ENCODE peak calls at places on chromosomes 4 and X, in five cellular contexts. One of them, this sample, is unnamed.
A peak's percentile ranks its signal among the peaks of the same experiment; 100 is the strongest.

GRCh38 chrX:118823263-118824172 is at the start of gene ZCCHC12:
- DNase-seq in GM23248: peak; percentile 57
- DNase-seq in neural progenitor cell: peak; percentile 91
- DNase-seq in SK-N-MC: no peak
- DNase-seq in kidney: no peak
- DNase-seq in this sample: peak; percentile 40

GRCh38 chrX:1754077-1754476 is 139.2 kb downstream of the ASMT start:
- DNase-seq in GM23248: peak; percentile 17
- DNase-seq in neural progenitor cell: no peak
- DNase-seq in SK-N-MC: no peak
- DNase-seq in kidney: no peak
- DNase-seq in this sample: peak; percentile 49

GRCh38 chr4:145909331-145909730 is 29.3 kb downstream of the ZNF827 start:
- DNase-seq in GM23248: peak; percentile 67
- DNase-seq in neural progenitor cell: peak; percentile 72
- DNase-seq in SK-N-MC: no peak
- DNase-seq in kidney: peak; percentile 91
- DNase-seq in this sample: no peak

GRCh38 chr4:3340703-3341088 is 47.9 kb downstream of the RGS12 start:
- DNase-seq in GM23248: no peak
- DNase-seq in neural progenitor cell: no peak
- DNase-seq in SK-N-MC: no peak
- DNase-seq in kidney: no peak
- DNase-seq in this sample: no peak

GRCh38 chrX:47595701-47596655 is 13.7 kb downstream of the TIMP1 start:
- DNase-seq in GM23248: peak; percentile 12
- DNase-seq in neural progenitor cell: no peak
- DNase-seq in SK-N-MC: peak; percentile 51
- DNase-seq in kidney: no peak
- DNase-seq in this sample: peak; percentile 79

GRCh38 chr4:169741569-169741968 is 16.2 kb downstream of the HPF1 start:
- DNase-seq in GM23248: peak; percentile 50
- DNase-seq in neural progenitor cell: no peak
- DNase-seq in SK-N-MC: no peak
- DNase-seq in kidney: no peak
- DNase-seq in this sample: no peak

GRCh38 chr4:89894654-89895652 is at the start of gene MMRN1:
- DNase-seq in GM23248: no peak
- DNase-seq in neural progenitor cell: no peak
- DNase-seq in SK-N-MC: no peak
- DNase-seq in kidney: no peak
- DNase-seq in this sample: no peak

GRCh38 chrX:104098919-104099318 is 13.4 kb upstream of the ZCCHC18 start:
- DNase-seq in GM23248: no peak
- DNase-seq in neural progenitor cell: no peak
- DNase-seq in SK-N-MC: no peak
- DNase-seq in kidney: no peak
- DNase-seq in this sample: no peak

GRCh38 chrX:96436105-96436504 is 248.5 kb upstream of the DIAPH2 start:
- DNase-seq in GM23248: peak; percentile 48
- DNase-seq in neural progenitor cell: no peak
- DNase-seq in SK-N-MC: no peak
- DNase-seq in kidney: no peak
- DNase-seq in this sample: peak; percentile 55

GRCh38 chr4:93444860-93445259 is 383.7 kb upstream of the ATOH1 start:
- DNase-seq in GM23248: no peak
- DNase-seq in neural progenitor cell: no peak
- DNase-seq in SK-N-MC: no peak
- DNase-seq in kidney: no peak
- DNase-seq in this sample: no peak

GRCh38 chr4:151031831-151032605 is 16.9 kb upstream of the LRBA start:
- DNase-seq in GM23248: peak; percentile 77
- DNase-seq in neural progenitor cell: no peak
- DNase-seq in SK-N-MC: no peak
- DNase-seq in kidney: no peak
- DNase-seq in this sample: peak; percentile 78

GRCh38 chr4:153651041-153651960 is 32.8 kb upstream of the TLR2 start:
- DNase-seq in GM23248: peak; percentile 59
- DNase-seq in neural progenitor cell: no peak
- DNase-seq in SK-N-MC: no peak
- DNase-seq in kidney: no peak
- DNase-seq in this sample: no peak

GRCh38 chrX:84715315-84715714 is 213.1 kb upstream of the HDX start:
- DNase-seq in GM23248: no peak
- DNase-seq in neural progenitor cell: no peak
- DNase-seq in SK-N-MC: no peak
- DNase-seq in kidney: no peak
- DNase-seq in this sample: no peak

GRCh38 chr4:71120831-71121524 is 127.5 kb downstream of the DCK start:
- DNase-seq in GM23248: no peak
- DNase-seq in neural progenitor cell: no peak
- DNase-seq in SK-N-MC: no peak
- DNase-seq in kidney: peak; percentile 64
- DNase-seq in this sample: no peak

GRCh38 chrX:115968436-115969252 is 201.9 kb upstream of the AGTR2 start:
- DNase-seq in GM23248: peak; percentile 64
- DNase-seq in neural progenitor cell: peak; percentile 87
- DNase-seq in SK-N-MC: no peak
- DNase-seq in kidney: peak; percentile 74
- DNase-seq in this sample: peak; percentile 8

GRCh38 chrX:136694491-136695087 is 46.6 kb downstream of the CD40LG start:
- DNase-seq in GM23248: peak; percentile 62
- DNase-seq in neural progenitor cell: peak; percentile 49
- DNase-seq in SK-N-MC: peak; percentile 37
- DNase-seq in kidney: no peak
- DNase-seq in this sample: peak; percentile 32

GRCh38 chr4:182207806-182208483 is 35.3 kb upstream of the TENM3 start:
- DNase-seq in GM23248: peak; percentile 53
- DNase-seq in neural progenitor cell: no peak
- DNase-seq in SK-N-MC: no peak
- DNase-seq in kidney: no peak
- DNase-seq in this sample: peak; percentile 95

GRCh38 chr4:70473691-70474090 is 1.7 kb downstream of the MUC7 start:
- DNase-seq in GM23248: no peak
- DNase-seq in neural progenitor cell: no peak
- DNase-seq in SK-N-MC: peak; percentile 66
- DNase-seq in kidney: no peak
- DNase-seq in this sample: no peak

GRCh38 chrX:52574416-52575275 is 57.8 kb upstream of the XAGE1B start:
- DNase-seq in GM23248: peak; percentile 67
- DNase-seq in neural progenitor cell: peak; percentile 76
- DNase-seq in SK-N-MC: peak; percentile 58
- DNase-seq in kidney: no peak
- DNase-seq in this sample: peak; percentile 29

GRCh38 chr4:188076169-188076568 is 33.2 kb downstream of the TRIML2 start:
- DNase-seq in GM23248: no peak
- DNase-seq in neural progenitor cell: no peak
- DNase-seq in SK-N-MC: no peak
- DNase-seq in kidney: no peak
- DNase-seq in this sample: no peak

GRCh38 chr4:74032064-74032463 is 6.4 kb downstream of the CXCL3 start:
- DNase-seq in GM23248: peak; percentile 39
- DNase-seq in neural progenitor cell: no peak
- DNase-seq in SK-N-MC: no peak
- DNase-seq in kidney: no peak
- DNase-seq in this sample: no peak

GRCh38 chrX:53280703-53281320 is 572 bp downstream of the IQSEC2 start:
- DNase-seq in GM23248: peak; percentile 74
- DNase-seq in neural progenitor cell: peak; percentile 27
- DNase-seq in SK-N-MC: no peak
- DNase-seq in kidney: peak; percentile 80
- DNase-seq in this sample: peak; percentile 48

GRCh38 chr4:52106701-52107100 is 55.6 kb downstream of the SPATA18 start:
- DNase-seq in GM23248: peak; percentile 37
- DNase-seq in neural progenitor cell: no peak
- DNase-seq in SK-N-MC: no peak
- DNase-seq in kidney: no peak
- DNase-seq in this sample: no peak

GRCh38 chrX:155819966-155820491 is 61.1 kb upstream of the VAMP7 start:
- DNase-seq in GM23248: peak; percentile 82
- DNase-seq in neural progenitor cell: peak; percentile 68
- DNase-seq in SK-N-MC: peak; percentile 61
- DNase-seq in kidney: no peak
- DNase-seq in this sample: peak; percentile 75

GRCh38 chr4:12949719-12950118 is 534.4 kb downstream of the RAB28 start:
- DNase-seq in GM23248: no peak
- DNase-seq in neural progenitor cell: no peak
- DNase-seq in SK-N-MC: no peak
- DNase-seq in kidney: no peak
- DNase-seq in this sample: no peak

GRCh38 chr4:162681212-162681611 is 485.5 kb downstream of the NAF1 start:
- DNase-seq in GM23248: no peak
- DNase-seq in neural progenitor cell: no peak
- DNase-seq in SK-N-MC: no peak
- DNase-seq in kidney: no peak
- DNase-seq in this sample: no peak

GRCh38 chr4:148376151-148376550 is 66.1 kb downstream of the NR3C2 start:
- DNase-seq in GM23248: no peak
- DNase-seq in neural progenitor cell: no peak
- DNase-seq in SK-N-MC: peak; percentile 85
- DNase-seq in kidney: no peak
- DNase-seq in this sample: peak; percentile 64

GRCh38 chrX:153511784-153512500 is 5.5 kb upstream of the ATP2B3 start:
- DNase-seq in GM23248: no peak
- DNase-seq in neural progenitor cell: no peak
- DNase-seq in SK-N-MC: no peak
- DNase-seq in kidney: no peak
- DNase-seq in this sample: no peak

GRCh38 chr4:144820115-144820514 is 174.2 kb downstream of the HHIP start:
- DNase-seq in GM23248: peak; percentile 56
- DNase-seq in neural progenitor cell: no peak
- DNase-seq in SK-N-MC: no peak
- DNase-seq in kidney: no peak
- DNase-seq in this sample: peak; percentile 99
- H3K9ac ChIP-seq in GM23248: no peak overlapping the region
- H3K9ac ChIP-seq in neural progenitor cell: no peak overlapping the region
- H3K9ac ChIP-seq in SK-N-MC: no peak overlapping the region
- H3K9ac ChIP-seq in kidney: no peak overlapping the region
- H3K9ac ChIP-seq in this sample: no peak overlapping the region

GRCh38 chr4:67576538-67576937 is 18.0 kb downstream of the STAP1 start:
- DNase-seq in GM23248: no peak
- DNase-seq in neural progenitor cell: no peak
- DNase-seq in SK-N-MC: no peak
- DNase-seq in kidney: no peak
- DNase-seq in this sample: no peak

GRCh38 chr4:67584496-67584895 is 26.0 kb downstream of the STAP1 start:
- DNase-seq in GM23248: no peak
- DNase-seq in neural progenitor cell: no peak
- DNase-seq in SK-N-MC: no peak
- DNase-seq in kidney: no peak
- DNase-seq in this sample: no peak

GRCh38 chr4:67581913-67582312 is 23.4 kb downstream of the STAP1 start:
- DNase-seq in GM23248: no peak
- DNase-seq in neural progenitor cell: no peak
- DNase-seq in SK-N-MC: no peak
- DNase-seq in kidney: no peak
- DNase-seq in this sample: no peak

GRCh38 chr4:67581208-67581857 is 22.8 kb downstream of the STAP1 start:
- DNase-seq in GM23248: no peak
- DNase-seq in neural progenitor cell: no peak
- DNase-seq in SK-N-MC: peak; percentile 1
- DNase-seq in kidney: no peak
- DNase-seq in this sample: no peak

DNA sequence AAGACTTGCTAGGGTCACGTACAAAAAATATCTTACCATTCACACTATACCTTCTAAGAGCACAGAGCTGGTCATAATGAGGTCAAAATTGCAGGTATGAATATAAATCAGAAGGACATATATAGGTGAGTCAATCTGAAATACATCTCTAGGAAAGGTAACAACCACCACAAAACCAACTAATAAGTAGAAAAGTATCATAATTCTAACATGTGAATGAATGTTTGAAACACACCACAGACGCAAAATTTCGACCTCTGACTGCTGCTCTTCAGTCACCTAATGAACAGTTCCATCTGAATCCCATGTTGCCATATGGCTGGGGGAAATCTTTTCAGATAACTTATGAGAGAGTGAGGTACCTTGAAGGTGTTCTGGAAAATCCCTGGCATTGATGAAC is 22.1 kb downstream of the STAP1 start:
- DNase-seq in GM23248: no peak
- DNase-seq in neural progenitor cell: no peak
- DNase-seq in SK-N-MC: no peak
- DNase-seq in kidney: no peak
- DNase-seq in this sample: no peak
- H3K9ac ChIP-seq in GM23248: no peak overlapping the region
- H3K9ac ChIP-seq in neural progenitor cell: no peak overlapping the region
- H3K9ac ChIP-seq in SK-N-MC: no peak overlapping the region
- H3K9ac ChIP-seq in kidney: no peak overlapping the region
- H3K9ac ChIP-seq in this sample: no peak overlapping the region

DNA sequence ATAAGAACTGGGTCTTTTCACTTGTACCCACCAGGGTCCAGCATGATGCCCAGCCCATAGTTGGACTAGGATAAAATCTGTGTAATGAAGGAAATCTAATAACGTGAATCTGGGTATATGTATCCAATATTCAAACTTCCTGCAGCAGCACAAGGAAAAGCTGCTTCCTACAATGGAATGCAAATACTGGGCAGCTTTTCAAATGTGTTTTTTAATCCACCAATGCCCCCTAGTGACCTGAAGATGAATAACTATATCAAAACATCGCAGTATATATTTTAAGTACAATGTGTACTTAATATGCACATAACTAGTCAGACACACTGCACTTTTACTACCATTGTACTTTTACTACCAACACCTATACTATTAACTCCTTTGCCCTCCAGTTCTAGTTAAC is 5.3 kb downstream of the APOO start:
- DNase-seq in GM23248: peak; percentile 72
- DNase-seq in neural progenitor cell: peak; percentile 69
- DNase-seq in SK-N-MC: peak; percentile 59
- DNase-seq in kidney: no peak
- DNase-seq in this sample: peak; percentile 30
- H3K9ac ChIP-seq in GM23248: peak overlapping the region; percentile 42
- H3K9ac ChIP-seq in neural progenitor cell: no peak overlapping the region
- H3K9ac ChIP-seq in SK-N-MC: no peak overlapping the region
- H3K9ac ChIP-seq in kidney: no peak overlapping the region
- H3K9ac ChIP-seq in this sample: peak overlapping the region; percentile 62

GRCh38 chr4:142407569-142407968 is 438.5 kb downstream of the INPP4B start:
- DNase-seq in GM23248: peak; percentile 59
- DNase-seq in neural progenitor cell: no peak
- DNase-seq in SK-N-MC: no peak
- DNase-seq in kidney: no peak
- DNase-seq in this sample: peak; percentile 22

GRCh38 chr4:142406051-142406549 is 440.0 kb downstream of the INPP4B start:
- DNase-seq in GM23248: peak; percentile 35
- DNase-seq in neural progenitor cell: no peak
- DNase-seq in SK-N-MC: no peak
- DNase-seq in kidney: no peak
- DNase-seq in this sample: peak; percentile 68

GRCh38 chr4:142406917-142407501 is 439.1 kb downstream of the INPP4B start:
- DNase-seq in GM23248: peak; percentile 9
- DNase-seq in neural progenitor cell: no peak
- DNase-seq in SK-N-MC: no peak
- DNase-seq in kidney: no peak
- DNase-seq in this sample: peak; percentile 32

GRCh38 chr4:142404191-142404611 is 441.9 kb downstream of the INPP4B start:
- DNase-seq in GM23248: peak; percentile 95
- DNase-seq in neural progenitor cell: no peak
- DNase-seq in SK-N-MC: no peak
- DNase-seq in kidney: no peak
- DNase-seq in this sample: peak; percentile 83

GRCh38 chr4:142405021-142405991 is 440.8 kb downstream of the INPP4B start:
- DNase-seq in GM23248: peak; percentile 86
- DNase-seq in neural progenitor cell: peak; percentile 9
- DNase-seq in SK-N-MC: peak; percentile 55
- DNase-seq in kidney: peak; percentile 51
- DNase-seq in this sample: peak; percentile 76
- H3K9ac ChIP-seq in GM23248: peak overlapping the region; percentile 89
- H3K9ac ChIP-seq in neural progenitor cell: no peak overlapping the region
- H3K9ac ChIP-seq in SK-N-MC: no peak overlapping the region
- H3K9ac ChIP-seq in kidney: peak overlapping the region; percentile 57
- H3K9ac ChIP-seq in this sample: peak overlapping the region; percentile 83